ENCODE peak calls at places on chromosomes 1 and 21, in nine cellular contexts. W is thyroid gland; K is CD4-positive, alpha-beta memory T cell; D is hepatocyte; T is mucosa of descending colon; Q is right atrium auricular region; I is stimulated activated CD8-positive, alpha-beta memory T cell treated with anti-CD3 and anti-CD28 coated beads, Interleukin-4, amount 100 ng/mL, for 24 hours; Y is activated T-cell treated with anti-CD3 and anti-CD28 coated beads, Interleukin-2, amount 50 U/mL, for 4 hours; G is Calu3. S is an unnamed sample.

GRCh38 chr1:116168277-116169032 is 57.3 kb downstream of the MAB21L3 start:
- DNase-seq in D (peak), K (peak), T (peak), I (peak), Q (peak), Y (peak), W (peak), G (peak), S (peak)

GRCh38 chr1:34050711-34051485 is 114.1 kb downstream of the CSMD2 start:
- DNase-seq in Q (no peak), I (no peak), W (no peak), D (no peak), Y (no peak), G (no peak), K (no peak), T (no peak), S (no peak)

GRCh38 chr1:209402697-209403096 is 180.8 kb upstream of the CAMK1G start:
- DNase-seq in D (no peak), Q (peak), K (no peak), T (no peak), I (no peak), W (no peak), Y (no peak), G (no peak), S (no peak)

GRCh38 chr1:201641524-201642253 is 102.8 kb downstream of the NAV1 start:
- DNase-seq in K (no peak), Y (no peak), G (no peak), Q (no peak), T (no peak), D (no peak), W (no peak), I (no peak), S (no peak)

GRCh38 chr1:18923721-18924610 is 21.6 kb upstream of the ALDH4A1 start:
- DNase-seq in Q (no peak), W (peak), G (no peak), T (no peak), I (no peak), D (no peak), K (no peak), Y (no peak), S (no peak)

GRCh38 chr1:92961896-92962752 is 862 bp upstream of the DIPK1A start:
- DNase-seq in K (peak), Q (no peak), T (peak), W (peak), I (peak), D (peak), Y (peak), G (peak), S (peak)

GRCh38 chr21:46024983-46025860 is 43.7 kb downstream of the COL6A1 start:
- DNase-seq in T (no peak), Q (no peak), D (peak), I (no peak), G (no peak), K (no peak), W (no peak), Y (no peak), S (peak)

GRCh38 chr1:29382851-29383588 is 146.7 kb downstream of the PTPRU start:
- DNase-seq in W (no peak), I (no peak), G (no peak), Q (peak), T (no peak), K (no peak), Y (no peak), D (no peak), S (no peak)

GRCh38 chr1:78089015-78089414 is 43.2 kb downstream of the GIPC2 start:
- DNase-seq in Y (no peak), W (no peak), D (no peak), Q (no peak), K (no peak), T (no peak), G (no peak), I (no peak), S (no peak)

GRCh38 chr1:212595787-212596714 is 12.5 kb upstream of the ATF3 start:
- DNase-seq in Y (peak), G (peak), Q (no peak), D (peak), T (peak), I (no peak), K (peak), W (peak), S (peak)

GRCh38 chr1:225835752-225836151 is 25.8 kb downstream of the EPHX1 start:
- DNase-seq in W (peak), I (no peak), K (no peak), G (no peak), T (no peak), Y (no peak), Q (peak), D (no peak), S (peak)

GRCh38 chr1:57015071-57015470 is 49.3 kb upstream of the C8B start:
- DNase-seq in G (no peak), D (no peak), Q (no peak), Y (no peak), I (no peak), K (no peak), W (no peak), T (no peak), S (no peak)

GRCh38 chr1:33147275-33147996 is 34.4 kb downstream of the TRIM62 start:
- DNase-seq in W (no peak), I (no peak), Y (no peak), G (no peak), T (no peak), K (no peak), Q (no peak), D (no peak), S (no peak)

GRCh38 chr1:3599286-3599811 is 12.0 kb downstream of the MEGF6 start:
- DNase-seq in T (no peak), Q (no peak), W (no peak), D (no peak), Y (no peak), I (no peak), K (no peak), G (no peak), S (no peak)

GRCh38 chr1:98103617-98104284 is 182.9 kb upstream of the DPYD start:
- DNase-seq in W (no peak), K (no peak), Q (no peak), G (no peak), I (no peak), T (no peak), D (no peak), Y (no peak), S (peak)

GRCh38 chr21:34073749-34074282 is 438 bp downstream of the MRPS6 start:
- DNase-seq in W (peak), T (peak), Y (peak), Q (no peak), K (no peak), D (peak), I (peak), G (peak), S (no peak)

S was measured in choroid plexus epithelial cell.